ENCODE peak calls at places on chromosomes 13 and 19, in five cellular contexts. V is AG04449; C is frontal cortex; D is CD8-positive, alpha-beta T cell; N is tibial artery. I is an unnamed sample.

GRCh38 chr19:18001837-18002345 is 6.1 kb upstream of the ARRDC2 start:
- DNase-seq in N (peak), C (no peak), D (no peak), V (no peak), I (no peak)

GRCh38 chr13:109786457-109787134 is at the start of gene IRS2:
- DNase-seq in D (peak), V (peak), C (peak), N (peak), I (peak)

GRCh38 chr19:30070198-30070969 is 128.3 kb downstream of the URI1 start:
- DNase-seq in V (no peak), N (no peak), D (no peak), C (no peak), I (no peak)

GRCh38 chr13:85148009-85148408 is 651.2 kb downstream of the SLITRK6 start:
- DNase-seq in V (no peak), D (no peak), N (no peak), C (no peak), I (peak)

GRCh38 chr13:52862358-52863206 is 14.1 kb upstream of the PCDH8 start:
- DNase-seq in D (no peak), C (no peak), V (no peak), N (no peak), I (no peak)

GRCh38 chr13:28548468-28548867 is 53.5 kb upstream of the FLT1 start:
- DNase-seq in C (no peak), D (no peak), N (no peak), V (no peak), I (no peak)

GRCh38 chr13:28532226-28533048 is 37.5 kb upstream of the FLT1 start:
- DNase-seq in C (peak), V (no peak), N (peak), D (no peak), I (no peak)

GRCh38 chr19:44757735-44758505 is 9.4 kb downstream of the BCL3 start:
- DNase-seq in C (peak), D (no peak), N (peak), V (no peak), I (no peak)

GRCh38 chr13:46129955-46130354 is 25.1 kb upstream of the CPB2 start:
- DNase-seq in N (no peak), D (no peak), C (no peak), V (no peak), I (no peak)

GRCh38 chr13:32731074-32731473 is 144.8 kb downstream of the PDS5B start:
- DNase-seq in N (no peak), C (no peak), D (no peak), V (no peak), I (peak)

GRCh38 chr13:76331948-76332712 is 554.1 kb downstream of the KCTD12 start:
- DNase-seq in N (no peak), C (no peak), V (no peak), D (no peak), I (no peak)

I was measured in foreskin keratinocyte.